ENCODE peak calls at places on chromosome 4, in ten cellular contexts. W is lower lobe of right lung; N is astrocyte; D is ovary; L is cardiac muscle cell; M is BE2C; E is osteoblast; V is CD8-positive, alpha-beta T cell; Z is K562; I is heart right ventricle. F is an unnamed sample.
A peak's percentile ranks its signal among the peaks of the same experiment; 100 is the strongest.

GRCh38 chr4:127846061-127846460 is 34.6 kb upstream of the PLK4 start:
- DNase-seq in Z (peak; percentile 72), N (no peak), V (no peak), W (no peak), I (no peak), M (no peak), E (no peak), L (no peak), D (no peak), F (no peak)

GRCh38 chr4:122788935-122789334 is 37.7 kb upstream of the FGF2 start:
- DNase-seq in M (no peak), N (no peak), E (no peak), I (no peak), L (no peak), Z (no peak), D (no peak), W (no peak), V (no peak), F (no peak)

GRCh38 chr4:6942238-6942800 is 32.7 kb downstream of the TBC1D14 start:
- DNase-seq in L (peak; percentile 96), I (no peak), E (peak; percentile 97), Z (peak; percentile 73), D (peak; percentile 64), M (no peak), V (peak; percentile 75), N (peak; percentile 93), W (no peak), F (no peak)

GRCh38 chr4:20026456-20026855 is 225.2 kb upstream of the SLIT2 start:
- DNase-seq in L (peak; percentile 56), V (no peak), D (no peak), Z (no peak), E (no peak), M (no peak), N (peak; percentile 84), I (no peak), W (no peak), F (no peak)

GRCh38 chr4:3783691-3784306 is 17.6 kb downstream of the ADRA2C start:
- DNase-seq in E (peak; percentile 93), Z (peak; percentile 50), N (no peak), M (peak; percentile 51), L (no peak), V (no peak), I (no peak), W (no peak), D (no peak), F (no peak)

GRCh38 chr4:108397850-108398249 is 222.5 kb upstream of the RPL34 start:
- DNase-seq in D (no peak), E (no peak), W (no peak), M (no peak), V (no peak), L (no peak), N (peak; percentile 42), Z (no peak), I (no peak), F (no peak)

GRCh38 chr4:11949355-11949754 is 520.7 kb upstream of the HS3ST1 start:
- DNase-seq in D (no peak), N (no peak), I (no peak), L (no peak), V (no peak), W (no peak), M (no peak), Z (no peak), E (no peak), F (no peak)

GRCh38 chr4:128606173-128606572 is 203.3 kb upstream of the JADE1 start:
- DNase-seq in W (no peak), M (no peak), L (no peak), N (peak; percentile 73), Z (no peak), D (no peak), V (no peak), E (peak; percentile 71), I (no peak), F (no peak)

GRCh38 chr4:152020073-152020472 is 259.3 kb upstream of the GATB start:
- DNase-seq in L (no peak), E (no peak), N (no peak), Z (no peak), M (no peak), V (no peak), I (no peak), D (no peak), W (no peak), F (no peak)

GRCh38 chr4:26062221-26062620 is 148.2 kb downstream of the SMIM20 start:
- DNase-seq in I (no peak), M (no peak), D (no peak), E (no peak), N (peak; percentile 34), W (no peak), Z (no peak), L (no peak), V (no peak), F (no peak)

GRCh38 chr4:124262211-124263179 is 450.0 kb downstream of the ANKRD50 start:
- DNase-seq in L (peak; percentile 96), W (peak; percentile 45), Z (peak; percentile 57), N (peak; percentile 66), V (no peak), E (peak; percentile 38), I (peak; percentile 73), D (peak; percentile 73), M (peak; percentile 57), F (no peak)

GRCh38 chr4:112141366-112142138 is 3.7 kb upstream of the FAM241A start:
- DNase-seq in N (no peak), V (no peak), Z (no peak), E (peak; percentile 35), L (peak; percentile 69), W (no peak), M (no peak), I (no peak), D (no peak), F (no peak)

GRCh38 chr4:153541426-153542096 is 75.4 kb downstream of the TMEM131L start:
- DNase-seq in N (peak; percentile 97), M (no peak), E (peak; percentile 91), Z (no peak), L (peak; percentile 70), V (no peak), D (no peak), W (no peak), I (no peak), F (no peak)

GRCh38 chr4:69060651-69061308 is 35.5 kb upstream of the UGT2B7 start:
- DNase-seq in I (no peak), M (no peak), E (no peak), N (no peak), L (no peak), Z (no peak), V (no peak), W (no peak), D (no peak), F (no peak)
- TF ChIP-seq CTCF in I (no peak), M (no peak), E (peak; percentile 20), N (no peak), L (no peak), Z (no peak), V (no peak), W (no peak), D (no peak), F (no peak)

GRCh38 chr4:15006416-15007024 is 4.2 kb downstream of the CPEB2 start:
- DNase-seq in D (no peak), Z (no peak), W (no peak), L (peak; percentile 20), E (no peak), I (no peak), N (peak; percentile 10), V (no peak), M (no peak), F (no peak)

GRCh38 chr4:15007201-15007600 is 4.9 kb downstream of the CPEB2 start:
- DNase-seq in I (no peak), W (no peak), Z (no peak), D (no peak), M (peak; percentile 35), L (no peak), E (peak; percentile 81), N (no peak), V (no peak), F (no peak)

GRCh38 chr4:15003891-15004700 is 1.8 kb downstream of the CPEB2 start:
- DNase-seq in W (peak; percentile 77), Z (peak; percentile 32), D (peak; percentile 46), L (peak; percentile 29), N (no peak), E (peak; percentile 62), I (peak; percentile 32), V (peak; percentile 78), M (peak; percentile 55), F (peak; percentile 66)

GRCh38 chr4:15004701-15005301 is 2.5 kb downstream of the CPEB2 start:
- DNase-seq in V (peak; percentile 54), Z (peak; percentile 65), N (peak; percentile 60), L (peak; percentile 81), I (peak; percentile 85), M (peak; percentile 51), D (peak; percentile 81), W (peak; percentile 91), E (peak; percentile 88), F (peak; percentile 25)

DNA sequence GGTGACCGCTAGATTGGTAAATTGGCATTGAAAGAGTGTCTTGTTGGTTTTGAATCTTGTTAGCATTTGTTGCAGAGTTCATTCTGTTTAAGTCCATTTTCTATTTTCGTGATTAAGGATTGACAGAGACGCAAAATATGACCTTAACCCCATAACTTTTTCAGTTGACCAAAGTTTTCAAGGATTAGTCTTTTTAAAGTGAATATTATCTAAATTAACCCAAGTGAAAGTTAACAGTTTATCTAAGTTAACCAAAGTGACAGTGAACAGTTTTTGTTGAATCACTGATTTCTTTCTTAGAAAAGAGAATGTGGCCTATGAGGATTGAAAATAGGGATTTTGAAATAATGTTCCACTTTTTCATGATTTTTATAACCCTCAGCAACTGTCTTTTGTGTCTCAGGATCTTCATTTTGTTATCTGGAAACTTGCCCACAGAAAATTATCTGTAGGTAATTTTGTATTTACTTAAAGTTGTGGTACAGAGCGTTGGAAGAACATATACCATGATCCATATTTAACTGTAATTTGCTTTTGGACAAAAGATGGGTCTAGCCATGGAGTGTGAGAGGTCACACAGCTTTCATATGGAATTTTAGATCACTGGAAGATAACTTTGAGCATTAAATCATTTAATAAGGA is 3.3 kb downstream of the CPEB2 start:
- DNase-seq in W (no peak), V (no peak), Z (no peak), E (peak; percentile 74), M (no peak), D (no peak), L (no peak), I (no peak), N (no peak), F (no peak)
- H3K9me3 ChIP-seq in W (no peaks in the 10 kb centered on the region), V (no peaks in the 10 kb centered on the region), Z (no peaks in the 10 kb centered on the region), E (no peaks in the 10 kb centered on the region), M (no peaks in the 10 kb centered on the region), D (no peaks in the 10 kb centered on the region), L (no peaks in the 10 kb centered on the region), I (no peaks in the 10 kb centered on the region), N (no peaks in the 10 kb centered on the region), F (no peaks in the 10 kb centered on the region)

DNA sequence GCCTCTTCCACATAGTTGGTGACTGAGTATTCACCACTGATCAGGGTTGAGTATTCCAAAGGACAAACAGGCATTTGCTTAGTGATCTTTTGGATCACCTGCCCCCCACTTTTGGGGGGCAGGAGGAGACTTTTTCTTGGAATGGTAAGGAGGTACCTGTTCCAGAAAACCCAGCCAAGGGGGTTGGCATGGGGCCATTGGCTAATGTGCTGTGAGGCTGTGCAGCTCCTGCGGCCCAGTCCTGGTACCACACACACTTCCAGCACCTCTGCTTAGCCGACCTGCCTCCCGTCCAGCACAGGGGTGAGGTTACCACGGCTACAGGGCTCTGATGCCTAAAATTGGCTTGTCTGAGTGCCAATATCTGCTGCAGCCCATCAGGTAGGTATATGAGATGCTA is 40.1 kb upstream of the MGST2 start:
- DNase-seq in N (no peak), L (no peak), D (peak; percentile 17), M (no peak), E (no peak), W (no peak), Z (no peak), I (no peak), V (no peak), F (no peak)
- H3K27me3 ChIP-seq in N (peaks cover 2% of the 10 kb centered on the region), L (no peaks in the 10 kb centered on the region), D (no peaks in the 10 kb centered on the region), M (no peaks in the 10 kb centered on the region), E (peaks cover 54% of the 10 kb centered on the region), W (no peaks in the 10 kb centered on the region), Z (peaks cover 7% of the 10 kb centered on the region), I (no peaks in the 10 kb centered on the region), V (no peaks in the 10 kb centered on the region), F (peaks cover 8% of the 10 kb centered on the region)

GRCh38 chr4:169940460-169940859 is 85.7 kb downstream of the MFAP3L start:
- DNase-seq in M (peak; percentile 35), D (no peak), Z (no peak), W (no peak), E (no peak), N (no peak), V (no peak), I (no peak), L (no peak), F (no peak)
- TF ChIP-seq CTCF in M (peak; percentile 46), D (no peak), Z (no peak), W (no peak), E (no peak), N (peak; percentile 19), V (no peak), I (no peak), L (no peak), F (no peak)